ENCODE peak calls at places on chromosome 7, in five cellular contexts. One of them, this sample, is unnamed.

GRCh38 chr7:81956520-81956919 is 186.7 kb upstream of the HGF start:
- DNase-seq in K562: peak
- DNase-seq in endothelial cell of umbilical vein: peak
- DNase-seq in A549: peak
- DNase-seq in HepG2: peak
- DNase-seq in this sample: peak

GRCh38 chr7:91411062-91411461 is 146.8 kb downstream of the FZD1 start:
- DNase-seq in K562: no peak
- DNase-seq in endothelial cell of umbilical vein: no peak
- DNase-seq in A549: no peak
- DNase-seq in HepG2: no peak
- DNase-seq in this sample: no peak

GRCh38 chr7:24851791-24852190 is 94.5 kb upstream of the GSDME start:
- DNase-seq in K562: peak
- DNase-seq in endothelial cell of umbilical vein: peak
- DNase-seq in A549: no peak
- DNase-seq in HepG2: peak
- DNase-seq in this sample: peak

GRCh38 chr7:2256306-2257045 is 14.4 kb downstream of the NUDT1 start:
- DNase-seq in K562: no peak
- DNase-seq in endothelial cell of umbilical vein: no peak
- DNase-seq in A549: no peak
- DNase-seq in HepG2: no peak
- DNase-seq in this sample: no peak

GRCh38 chr7:158843775-158844174 is 12.6 kb upstream of the DYNC2I1 start:
- DNase-seq in K562: no peak
- DNase-seq in endothelial cell of umbilical vein: no peak
- DNase-seq in A549: no peak
- DNase-seq in HepG2: no peak
- DNase-seq in this sample: no peak

GRCh38 chr7:152341039-152341913 is 94.5 kb downstream of the KMT2C start:
- DNase-seq in K562: peak
- DNase-seq in endothelial cell of umbilical vein: peak
- DNase-seq in A549: peak
- DNase-seq in HepG2: peak
- DNase-seq in this sample: peak

GRCh38 chr7:91240546-91240945 is 23.7 kb upstream of the FZD1 start:
- DNase-seq in K562: no peak
- DNase-seq in endothelial cell of umbilical vein: no peak
- DNase-seq in A549: no peak
- DNase-seq in HepG2: peak
- DNase-seq in this sample: peak

GRCh38 chr7:116232402-116232749 is 22.0 kb downstream of the TES start:
- DNase-seq in K562: no peak
- DNase-seq in endothelial cell of umbilical vein: peak
- DNase-seq in A549: no peak
- DNase-seq in HepG2: no peak
- DNase-seq in this sample: no peak

GRCh38 chr7:47283497-47284131 is 298.3 kb downstream of the TNS3 start:
- DNase-seq in K562: no peak
- DNase-seq in endothelial cell of umbilical vein: no peak
- DNase-seq in A549: peak
- DNase-seq in HepG2: peak
- DNase-seq in this sample: no peak

GRCh38 chr7:39357648-39358047 is 208.6 kb upstream of the YAE1 start:
- DNase-seq in K562: peak
- DNase-seq in endothelial cell of umbilical vein: no peak
- DNase-seq in A549: peak
- DNase-seq in HepG2: no peak
- DNase-seq in this sample: peak

GRCh38 chr7:137545059-137545730 is 201.7 kb upstream of the PTN start:
- DNase-seq in K562: no peak
- DNase-seq in endothelial cell of umbilical vein: no peak
- DNase-seq in A549: no peak
- DNase-seq in HepG2: peak
- DNase-seq in this sample: no peak

GRCh38 chr7:20085086-20085485 is 132.1 kb downstream of the MACC1 start:
- DNase-seq in K562: no peak
- DNase-seq in endothelial cell of umbilical vein: no peak
- DNase-seq in A549: no peak
- DNase-seq in HepG2: no peak
- DNase-seq in this sample: no peak

GRCh38 chr7:50868426-50869100 is 85.9 kb upstream of the GRB10 start:
- DNase-seq in K562: no peak
- DNase-seq in endothelial cell of umbilical vein: no peak
- DNase-seq in A549: peak
- DNase-seq in HepG2: no peak
- DNase-seq in this sample: no peak

GRCh38 chr7:46932656-46933424 is 649.1 kb downstream of the TNS3 start:
- DNase-seq in K562: no peak
- DNase-seq in endothelial cell of umbilical vein: peak
- DNase-seq in A549: peak
- DNase-seq in HepG2: no peak
- DNase-seq in this sample: peak

GRCh38 chr7:44638611-44639557 is 32.5 kb downstream of the OGDH start:
- DNase-seq in K562: peak
- DNase-seq in endothelial cell of umbilical vein: peak
- DNase-seq in A549: peak
- DNase-seq in HepG2: peak
- DNase-seq in this sample: peak
- TF ChIP-seq MYC in K562: no peak
- TF ChIP-seq MYC in endothelial cell of umbilical vein: no peak
- TF ChIP-seq MYC in A549: no peak
- TF ChIP-seq MYC in HepG2: no peak
- TF ChIP-seq MYC in this sample: peak

DNA sequence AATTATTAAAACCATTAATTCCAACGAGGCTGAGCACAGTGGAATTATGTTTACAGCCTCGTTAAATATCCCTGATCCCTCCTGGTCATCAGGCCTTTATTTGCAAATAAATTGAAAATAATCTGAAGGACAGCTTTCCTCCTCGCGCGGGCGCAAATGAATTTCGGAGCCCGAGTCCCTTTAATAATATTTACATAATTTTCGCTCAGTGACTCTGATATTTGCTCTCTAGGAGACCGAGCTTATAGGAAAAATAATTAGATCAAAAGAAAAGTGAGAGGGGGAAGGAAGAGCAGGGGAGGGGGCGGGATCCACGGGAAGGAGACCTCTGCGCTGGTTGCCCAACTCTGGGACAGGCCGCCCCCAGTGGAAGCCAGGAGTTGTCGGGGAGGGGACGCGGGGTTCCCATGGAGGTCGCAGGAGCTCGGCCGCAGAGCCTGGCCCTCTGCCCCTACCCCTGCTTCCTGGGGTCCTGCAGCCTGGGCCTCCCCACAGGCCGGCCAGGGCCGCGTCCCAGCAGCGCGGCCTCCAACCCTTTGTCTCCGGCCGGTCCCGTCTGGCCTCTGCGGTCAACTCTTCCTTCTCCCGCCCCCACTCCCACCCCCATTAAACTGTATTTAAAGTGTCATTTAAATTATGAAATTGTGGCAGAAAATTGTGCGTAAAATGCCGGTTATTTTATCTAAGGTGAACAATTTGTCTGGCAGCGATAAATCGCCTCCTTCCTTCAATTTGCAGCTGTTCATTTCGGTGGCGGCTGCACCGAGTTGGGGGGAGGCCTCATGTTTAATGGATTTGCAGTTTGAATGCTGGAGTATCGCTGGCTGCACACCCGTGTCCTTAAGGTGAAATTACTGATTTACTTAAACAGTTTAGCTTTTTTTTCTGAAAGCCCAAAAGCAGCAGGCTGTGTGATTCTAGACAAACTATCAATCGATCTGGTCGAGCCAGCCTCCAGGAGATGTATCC is 6.0 kb downstream of the UNCX start:
- DNase-seq in K562: no peak
- DNase-seq in endothelial cell of umbilical vein: no peak
- DNase-seq in A549: no peak
- DNase-seq in HepG2: no peak
- DNase-seq in this sample: no peak
- TF ChIP-seq MYC in K562: no peak
- TF ChIP-seq MYC in endothelial cell of umbilical vein: no peak
- TF ChIP-seq MYC in A549: no peak
- TF ChIP-seq MYC in HepG2: no peak
- TF ChIP-seq MYC in this sample: no peak

DNA sequence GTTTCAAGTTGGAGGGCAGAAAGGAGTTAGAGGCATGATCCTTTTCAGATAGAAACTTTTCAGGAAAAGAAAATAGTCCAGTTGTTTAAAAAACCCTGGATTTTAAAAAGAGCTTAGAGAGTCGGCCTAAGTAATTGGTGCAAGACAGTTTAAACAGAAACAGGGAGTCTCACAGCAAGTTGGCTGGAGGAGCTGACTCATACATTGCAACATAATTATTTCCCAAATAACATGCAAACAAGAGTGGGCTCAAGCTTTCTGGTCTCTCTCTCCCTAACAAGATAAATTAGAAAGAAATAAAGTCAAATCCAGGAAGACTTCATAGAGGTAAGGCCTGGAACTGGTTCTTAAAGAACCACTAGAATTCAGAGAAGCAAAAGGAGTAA is 100.3 kb upstream of the AGBL3 start:
- DNase-seq in K562: no peak
- DNase-seq in endothelial cell of umbilical vein: no peak
- DNase-seq in A549: peak
- DNase-seq in HepG2: peak
- DNase-seq in this sample: peak
- TF ChIP-seq MYC in K562: no peak
- TF ChIP-seq MYC in endothelial cell of umbilical vein: no peak
- TF ChIP-seq MYC in A549: no peak
- TF ChIP-seq MYC in HepG2: no peak
- TF ChIP-seq MYC in this sample: no peak

GRCh38 chr7:36083626-36084380 is 69.3 kb upstream of the EEPD1 start:
- DNase-seq in K562: no peak
- DNase-seq in endothelial cell of umbilical vein: no peak
- DNase-seq in A549: no peak
- DNase-seq in HepG2: no peak
- DNase-seq in this sample: no peak
- TF ChIP-seq MYC in K562: no peak
- TF ChIP-seq MYC in endothelial cell of umbilical vein: no peak
- TF ChIP-seq MYC in A549: no peak
- TF ChIP-seq MYC in HepG2: no peak
- TF ChIP-seq MYC in this sample: no peak

GRCh38 chr7:85074-85945 is 107.1 kb upstream of the FAM20C start:
- DNase-seq in K562: no peak
- DNase-seq in endothelial cell of umbilical vein: no peak
- DNase-seq in A549: no peak
- DNase-seq in HepG2: no peak
- DNase-seq in this sample: no peak

GRCh38 chr7:82343-83155 is 109.8 kb upstream of the FAM20C start:
- DNase-seq in K562: no peak
- DNase-seq in endothelial cell of umbilical vein: no peak
- DNase-seq in A549: no peak
- DNase-seq in HepG2: no peak
- DNase-seq in this sample: no peak

GRCh38 chr7:83166-83840 is 109.1 kb upstream of the FAM20C start:
- DNase-seq in K562: no peak
- DNase-seq in endothelial cell of umbilical vein: no peak
- DNase-seq in A549: no peak
- DNase-seq in HepG2: no peak
- DNase-seq in this sample: no peak

GRCh38 chr7:84633-85020 is 107.7 kb upstream of the FAM20C start:
- DNase-seq in K562: no peak
- DNase-seq in endothelial cell of umbilical vein: no peak
- DNase-seq in A549: no peak
- DNase-seq in HepG2: no peak
- DNase-seq in this sample: no peak

GRCh38 chr7:83861-84632 is 108.3 kb upstream of the FAM20C start:
- DNase-seq in K562: no peak
- DNase-seq in endothelial cell of umbilical vein: no peak
- DNase-seq in A549: no peak
- DNase-seq in HepG2: no peak
- DNase-seq in this sample: no peak
- TF ChIP-seq MYC in K562: no peak
- TF ChIP-seq MYC in endothelial cell of umbilical vein: no peak
- TF ChIP-seq MYC in A549: no peak
- TF ChIP-seq MYC in HepG2: no peak
- TF ChIP-seq MYC in this sample: no peak

GRCh38 chr7:16916111-16916639 is 34.4 kb upstream of the AGR3 start:
- DNase-seq in K562: peak
- DNase-seq in endothelial cell of umbilical vein: no peak
- DNase-seq in A549: peak
- DNase-seq in HepG2: no peak
- DNase-seq in this sample: peak
- TF ChIP-seq MYC in K562: no peak
- TF ChIP-seq MYC in endothelial cell of umbilical vein: no peak
- TF ChIP-seq MYC in A549: no peak
- TF ChIP-seq MYC in HepG2: no peak
- TF ChIP-seq MYC in this sample: no peak

DNA sequence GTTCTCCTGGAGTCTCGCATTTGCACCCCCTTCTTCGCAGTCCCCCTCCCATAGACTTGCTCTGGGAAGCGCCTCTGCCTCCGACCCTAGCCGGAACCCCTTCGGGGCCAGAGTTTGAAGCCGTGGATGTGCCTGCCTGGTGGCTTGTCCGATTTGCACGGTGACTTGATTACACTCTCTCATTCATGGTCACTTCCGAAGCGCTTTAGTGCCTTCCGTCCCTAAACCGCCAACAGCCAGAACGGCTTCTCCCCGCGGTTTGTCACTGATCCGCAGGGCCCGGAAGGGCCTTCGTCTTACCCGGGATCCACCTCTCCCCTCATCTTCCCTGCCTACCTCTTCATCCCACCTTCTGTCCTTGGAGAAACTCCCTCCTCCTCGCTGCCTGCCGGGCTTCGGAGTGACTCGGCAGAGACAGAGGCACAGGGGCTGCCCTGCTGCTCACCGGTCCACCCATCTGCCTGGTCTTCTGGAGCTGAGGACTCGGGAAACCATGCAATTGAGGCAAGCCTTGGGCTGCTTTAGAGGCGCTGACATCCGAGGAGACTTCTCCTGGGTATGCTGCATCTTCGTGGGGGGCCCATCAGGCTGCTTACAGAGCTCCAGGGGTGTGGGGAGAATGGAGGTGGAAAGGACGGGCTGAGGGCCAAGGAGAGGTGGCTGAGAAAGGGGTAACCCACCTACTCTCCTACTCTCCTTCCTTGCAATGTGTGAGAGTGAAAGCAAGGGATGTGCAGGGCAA is 847 bp upstream of the HOXA11 start:
- DNase-seq in K562: no peak
- DNase-seq in endothelial cell of umbilical vein: peak
- DNase-seq in A549: no peak
- DNase-seq in HepG2: no peak
- DNase-seq in this sample: peak
- TF ChIP-seq MYC in K562: no peak
- TF ChIP-seq MYC in endothelial cell of umbilical vein: no peak
- TF ChIP-seq MYC in A549: no peak
- TF ChIP-seq MYC in HepG2: no peak
- TF ChIP-seq MYC in this sample: no peak

GRCh38 chr7:26698806-26699205 is 165.6 kb downstream of the SKAP2 start:
- DNase-seq in K562: no peak
- DNase-seq in endothelial cell of umbilical vein: no peak
- DNase-seq in A549: no peak
- DNase-seq in HepG2: peak
- DNase-seq in this sample: no peak
- TF ChIP-seq MYC in K562: no peak
- TF ChIP-seq MYC in endothelial cell of umbilical vein: no peak
- TF ChIP-seq MYC in A549: no peak
- TF ChIP-seq MYC in HepG2: no peak
- TF ChIP-seq MYC in this sample: no peak

This sample was measured in NB4.